ENCODE peak calls at places on chromosomes 5 and 9, in seven cellular contexts. One of them, this sample, is unnamed.
A peak's percentile ranks its signal among the peaks of the same experiment; 100 is the strongest.

GRCh38 chr9:107361816-107362215 is 78.7 kb downstream of the RAD23B start:
- DNase-seq in astrocyte: no peak
- DNase-seq in AG04450: no peak
- DNase-seq in fibroblast of lung: no peak
- DNase-seq in PC-9: no peak
- DNase-seq in heart left ventricle: no peak
- DNase-seq in stomach: no peak
- DNase-seq in this sample: no peak

GRCh38 chr5:176742246-176743105 is 67.9 kb upstream of the UNC5A start:
- DNase-seq in astrocyte: no peak
- DNase-seq in PC-9: no peak
- DNase-seq in heart left ventricle: no peak
- DNase-seq in stomach: no peak
- DNase-seq in fibroblast of lung: no peak
- DNase-seq in AG04450: no peak
- DNase-seq in this sample: no peak

GRCh38 chr5:176466245-176466871 is 18.2 kb downstream of the FAF2 start:
- DNase-seq in PC-9: peak; percentile 37
- DNase-seq in astrocyte: peak; percentile 76
- DNase-seq in heart left ventricle: no peak
- DNase-seq in fibroblast of lung: peak; percentile 79
- DNase-seq in AG04450: peak; percentile 55
- DNase-seq in stomach: no peak
- DNase-seq in this sample: peak; percentile 64

GRCh38 chr5:17735771-17736170 is 101.5 kb downstream of the TAF11L14 start:
- DNase-seq in astrocyte: no peak
- DNase-seq in AG04450: no peak
- DNase-seq in heart left ventricle: no peak
- DNase-seq in fibroblast of lung: no peak
- DNase-seq in PC-9: no peak
- DNase-seq in stomach: no peak
- DNase-seq in this sample: no peak

GRCh38 chr9:38228331-38229122 is 159.5 kb upstream of the SHB start:
- DNase-seq in AG04450: no peak
- DNase-seq in heart left ventricle: no peak
- DNase-seq in fibroblast of lung: peak; percentile 11
- DNase-seq in astrocyte: no peak
- DNase-seq in PC-9: no peak
- DNase-seq in stomach: no peak
- DNase-seq in this sample: no peak

GRCh38 chr9:4324513-4324912 is 24.6 kb upstream of the GLIS3 start:
- DNase-seq in fibroblast of lung: peak; percentile 90
- DNase-seq in stomach: no peak
- DNase-seq in astrocyte: peak; percentile 88
- DNase-seq in heart left ventricle: no peak
- DNase-seq in PC-9: no peak
- DNase-seq in AG04450: no peak
- DNase-seq in this sample: peak; percentile 67

GRCh38 chr9:77597057-77597456 is 51.1 kb downstream of the GNA14 start:
- DNase-seq in fibroblast of lung: no peak
- DNase-seq in PC-9: no peak
- DNase-seq in AG04450: no peak
- DNase-seq in astrocyte: no peak
- DNase-seq in stomach: no peak
- DNase-seq in heart left ventricle: no peak
- DNase-seq in this sample: peak; percentile 19

GRCh38 chr9:80797841-80798688 is 891.3 kb downstream of the TLE1 start:
- DNase-seq in astrocyte: peak; percentile 47
- DNase-seq in fibroblast of lung: peak; percentile 54
- DNase-seq in heart left ventricle: no peak
- DNase-seq in stomach: no peak
- DNase-seq in PC-9: no peak
- DNase-seq in AG04450: peak; percentile 60
- DNase-seq in this sample: peak; percentile 90

GRCh38 chr5:121572061-121572460 is 279.6 kb upstream of the FTMT start:
- DNase-seq in fibroblast of lung: peak; percentile 51
- DNase-seq in heart left ventricle: no peak
- DNase-seq in PC-9: no peak
- DNase-seq in stomach: no peak
- DNase-seq in astrocyte: peak; percentile 45
- DNase-seq in AG04450: no peak
- DNase-seq in this sample: no peak

GRCh38 chr5:14270212-14270702 is 127.1 kb downstream of the TRIO start:
- DNase-seq in AG04450: no peak
- DNase-seq in stomach: no peak
- DNase-seq in heart left ventricle: no peak
- DNase-seq in astrocyte: peak; percentile 54
- DNase-seq in PC-9: peak; percentile 81
- DNase-seq in fibroblast of lung: peak; percentile 71
- DNase-seq in this sample: peak; percentile 60

GRCh38 chr9:35859310-35859994 is 10.7 kb downstream of the OR13J1 start:
- DNase-seq in fibroblast of lung: peak; percentile 4
- DNase-seq in astrocyte: no peak
- DNase-seq in heart left ventricle: no peak
- DNase-seq in AG04450: no peak
- DNase-seq in stomach: peak; percentile 27
- DNase-seq in PC-9: no peak
- DNase-seq in this sample: peak; percentile 43

GRCh38 chr5:93342563-93343061 is 238.4 kb downstream of the NR2F1-AS1 start:
- DNase-seq in PC-9: no peak
- DNase-seq in astrocyte: no peak
- DNase-seq in AG04450: no peak
- DNase-seq in heart left ventricle: no peak
- DNase-seq in stomach: no peak
- DNase-seq in fibroblast of lung: no peak
- DNase-seq in this sample: peak; percentile 19

GRCh38 chr9:72828281-72828731 is 124.5 kb downstream of the ALDH1A1 start:
- DNase-seq in stomach: no peak
- DNase-seq in PC-9: peak; percentile 97
- DNase-seq in heart left ventricle: no peak
- DNase-seq in astrocyte: peak; percentile 77
- DNase-seq in AG04450: no peak
- DNase-seq in fibroblast of lung: peak; percentile 80
- DNase-seq in this sample: peak; percentile 35

GRCh38 chr5:112293587-112293986 is 125.5 kb downstream of the EPB41L4A start:
- DNase-seq in heart left ventricle: no peak
- DNase-seq in AG04450: no peak
- DNase-seq in stomach: no peak
- DNase-seq in astrocyte: no peak
- DNase-seq in PC-9: no peak
- DNase-seq in fibroblast of lung: no peak
- DNase-seq in this sample: no peak

GRCh38 chr5:112290667-112291066 is 128.4 kb downstream of the EPB41L4A start:
- DNase-seq in heart left ventricle: no peak
- DNase-seq in fibroblast of lung: no peak
- DNase-seq in AG04450: no peak
- DNase-seq in stomach: no peak
- DNase-seq in PC-9: no peak
- DNase-seq in astrocyte: no peak
- DNase-seq in this sample: no peak

GRCh38 chr5:112294126-112294525 is 125.0 kb downstream of the EPB41L4A start:
- DNase-seq in stomach: no peak
- DNase-seq in heart left ventricle: no peak
- DNase-seq in AG04450: no peak
- DNase-seq in fibroblast of lung: no peak
- DNase-seq in PC-9: no peak
- DNase-seq in astrocyte: no peak
- DNase-seq in this sample: no peak

GRCh38 chr5:112284561-112284960 is 134.5 kb downstream of the EPB41L4A start:
- DNase-seq in astrocyte: no peak
- DNase-seq in stomach: no peak
- DNase-seq in fibroblast of lung: no peak
- DNase-seq in PC-9: no peak
- DNase-seq in heart left ventricle: no peak
- DNase-seq in AG04450: no peak
- DNase-seq in this sample: no peak

GRCh38 chr5:112289465-112289864 is 129.6 kb downstream of the EPB41L4A start:
- DNase-seq in heart left ventricle: no peak
- DNase-seq in stomach: no peak
- DNase-seq in PC-9: no peak
- DNase-seq in fibroblast of lung: no peak
- DNase-seq in AG04450: no peak
- DNase-seq in astrocyte: no peak
- DNase-seq in this sample: no peak
- TF ChIP-seq CTCF in heart left ventricle: no peak
- TF ChIP-seq CTCF in stomach: no peak
- TF ChIP-seq CTCF in PC-9: no peak
- TF ChIP-seq CTCF in fibroblast of lung: no peak
- TF ChIP-seq CTCF in AG04450: no peak
- TF ChIP-seq CTCF in astrocyte: no peak
- TF ChIP-seq CTCF in this sample: no peak

GRCh38 chr5:112923148-112923917 is 1.3 kb upstream of the REEP5 start:
- DNase-seq in stomach: no peak
- DNase-seq in astrocyte: no peak
- DNase-seq in PC-9: no peak
- DNase-seq in heart left ventricle: no peak
- DNase-seq in fibroblast of lung: no peak
- DNase-seq in AG04450: no peak
- DNase-seq in this sample: no peak
- H3K4me3 ChIP-seq in stomach: peak overlapping the region; percentile 100
- H3K4me3 ChIP-seq in astrocyte: no peak overlapping the region
- H3K4me3 ChIP-seq in PC-9: no peak overlapping the region
- H3K4me3 ChIP-seq in heart left ventricle: no peak overlapping the region
- H3K4me3 ChIP-seq in fibroblast of lung: no peak overlapping the region
- H3K4me3 ChIP-seq in AG04450: no peak overlapping the region
- H3K4me3 ChIP-seq in this sample: no peak overlapping the region

GRCh38 chr5:170791325-170791954 is 7.9 kb downstream of the GABRP start:
- DNase-seq in stomach: peak; percentile 86
- DNase-seq in fibroblast of lung: peak; percentile 47
- DNase-seq in AG04450: peak; percentile 3
- DNase-seq in heart left ventricle: no peak
- DNase-seq in astrocyte: peak; percentile 29
- DNase-seq in PC-9: peak; percentile 56
- DNase-seq in this sample: peak; percentile 42
- TF ChIP-seq CTCF in stomach: peak; percentile 34
- TF ChIP-seq CTCF in fibroblast of lung: peak; percentile 46
- TF ChIP-seq CTCF in AG04450: peak; percentile 52
- TF ChIP-seq CTCF in heart left ventricle: peak; percentile 80
- TF ChIP-seq CTCF in astrocyte: peak; percentile 59
- TF ChIP-seq CTCF in PC-9: peak; percentile 91
- TF ChIP-seq CTCF in this sample: peak; percentile 45

GRCh38 chr5:173623296-173623771 is 6.9 kb upstream of the BOD1 start:
- DNase-seq in stomach: no peak
- DNase-seq in fibroblast of lung: no peak
- DNase-seq in heart left ventricle: no peak
- DNase-seq in astrocyte: no peak
- DNase-seq in PC-9: no peak
- DNase-seq in AG04450: no peak
- DNase-seq in this sample: no peak
- H3K4me3 ChIP-seq in stomach: no peak overlapping the region
- H3K4me3 ChIP-seq in fibroblast of lung: no peak overlapping the region
- H3K4me3 ChIP-seq in heart left ventricle: no peak overlapping the region
- H3K4me3 ChIP-seq in astrocyte: no peak overlapping the region
- H3K4me3 ChIP-seq in PC-9: no peak overlapping the region
- H3K4me3 ChIP-seq in AG04450: no peak overlapping the region
- H3K4me3 ChIP-seq in this sample: no peak overlapping the region

GRCh38 chr5:147187163-147187562 is 47.7 kb upstream of the STK32A start:
- DNase-seq in fibroblast of lung: no peak
- DNase-seq in PC-9: no peak
- DNase-seq in AG04450: no peak
- DNase-seq in stomach: no peak
- DNase-seq in astrocyte: no peak
- DNase-seq in heart left ventricle: no peak
- DNase-seq in this sample: no peak

GRCh38 chr5:147188200-147189108 is 46.4 kb upstream of the STK32A start:
- DNase-seq in astrocyte: peak; percentile 30
- DNase-seq in PC-9: no peak
- DNase-seq in heart left ventricle: no peak
- DNase-seq in AG04450: peak; percentile 38
- DNase-seq in fibroblast of lung: peak; percentile 59
- DNase-seq in stomach: peak; percentile 51
- DNase-seq in this sample: peak; percentile 63

GRCh38 chr5:147190236-147190815 is 44.5 kb upstream of the STK32A start:
- DNase-seq in stomach: no peak
- DNase-seq in astrocyte: peak; percentile 93
- DNase-seq in PC-9: no peak
- DNase-seq in fibroblast of lung: peak; percentile 94
- DNase-seq in heart left ventricle: no peak
- DNase-seq in AG04450: no peak
- DNase-seq in this sample: no peak

GRCh38 chr5:147193123-147193522 is 41.7 kb upstream of the STK32A start:
- DNase-seq in heart left ventricle: no peak
- DNase-seq in astrocyte: no peak
- DNase-seq in AG04450: no peak
- DNase-seq in PC-9: no peak
- DNase-seq in stomach: no peak
- DNase-seq in fibroblast of lung: no peak
- DNase-seq in this sample: no peak

DNA sequence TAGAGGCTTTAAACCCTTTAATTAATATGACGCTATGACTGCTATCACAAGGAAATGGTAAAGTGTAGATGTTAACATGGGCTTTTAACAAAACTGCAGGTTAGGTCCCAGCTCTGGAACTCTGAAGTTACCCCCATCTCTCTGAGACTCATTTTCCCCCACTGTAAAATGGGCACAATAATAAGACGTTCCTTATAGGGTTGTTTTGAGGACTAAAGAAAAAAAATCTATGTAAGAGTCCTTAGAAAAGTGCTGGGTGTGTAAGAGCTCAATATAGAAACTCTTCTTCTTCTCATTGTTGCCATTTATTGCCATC is 45.8 kb upstream of the STK32A start:
- DNase-seq in stomach: no peak
- DNase-seq in AG04450: no peak
- DNase-seq in heart left ventricle: no peak
- DNase-seq in fibroblast of lung: no peak
- DNase-seq in astrocyte: no peak
- DNase-seq in PC-9: no peak
- DNase-seq in this sample: no peak
- TF ChIP-seq CTCF in stomach: no peak
- TF ChIP-seq CTCF in AG04450: no peak
- TF ChIP-seq CTCF in heart left ventricle: peak; percentile 1
- TF ChIP-seq CTCF in fibroblast of lung: no peak
- TF ChIP-seq CTCF in astrocyte: no peak
- TF ChIP-seq CTCF in PC-9: no peak
- TF ChIP-seq CTCF in this sample: no peak

GRCh38 chr5:76535577-76535976 is 87.6 kb downstream of the F2RL2 start:
- DNase-seq in PC-9: no peak
- DNase-seq in astrocyte: no peak
- DNase-seq in heart left ventricle: no peak
- DNase-seq in fibroblast of lung: no peak
- DNase-seq in stomach: no peak
- DNase-seq in AG04450: no peak
- DNase-seq in this sample: no peak
- H3K4me3 ChIP-seq in PC-9: no peak overlapping the region
- H3K4me3 ChIP-seq in astrocyte: no peak overlapping the region
- H3K4me3 ChIP-seq in heart left ventricle: no peak overlapping the region
- H3K4me3 ChIP-seq in fibroblast of lung: no peak overlapping the region
- H3K4me3 ChIP-seq in stomach: no peak overlapping the region
- H3K4me3 ChIP-seq in AG04450: no peak overlapping the region
- H3K4me3 ChIP-seq in this sample: no peak overlapping the region

GRCh38 chr9:86639899-86640379 is 285.7 kb upstream of the TUT7 start:
- DNase-seq in fibroblast of lung: no peak
- DNase-seq in stomach: peak; percentile 34
- DNase-seq in heart left ventricle: no peak
- DNase-seq in AG04450: no peak
- DNase-seq in astrocyte: no peak
- DNase-seq in PC-9: peak; percentile 75
- DNase-seq in this sample: no peak
- TF ChIP-seq CTCF in fibroblast of lung: no peak
- TF ChIP-seq CTCF in stomach: no peak
- TF ChIP-seq CTCF in heart left ventricle: no peak
- TF ChIP-seq CTCF in AG04450: peak; percentile 9
- TF ChIP-seq CTCF in astrocyte: no peak
- TF ChIP-seq CTCF in PC-9: peak; percentile 29
- TF ChIP-seq CTCF in this sample: no peak

GRCh38 chr9:136799079-136799853 is 3.1 kb downstream of the CCDC183 start:
- DNase-seq in stomach: peak; percentile 89
- DNase-seq in PC-9: no peak
- DNase-seq in fibroblast of lung: no peak
- DNase-seq in heart left ventricle: no peak
- DNase-seq in astrocyte: no peak
- DNase-seq in AG04450: no peak
- DNase-seq in this sample: no peak
- H3K4me3 ChIP-seq in stomach: peak overlapping the region; percentile 41
- H3K4me3 ChIP-seq in PC-9: peak overlapping the region; percentile 69
- H3K4me3 ChIP-seq in fibroblast of lung: no peak overlapping the region
- H3K4me3 ChIP-seq in heart left ventricle: peak overlapping the region; percentile 48
- H3K4me3 ChIP-seq in astrocyte: no peak overlapping the region
- H3K4me3 ChIP-seq in AG04450: no peak overlapping the region
- H3K4me3 ChIP-seq in this sample: no peak overlapping the region

This sample was measured in foreskin fibroblast.